ENCODE peak calls at places on chromosomes 13 and 19, in eight cellular contexts. One of them, this sample, is unnamed.

GRCh38 chr19:49327878-49328544 is 3.0 kb upstream of the SLC6A16 start:
- DNase-seq in AG04450: no peak
- DNase-seq in CD8-positive, alpha-beta memory T cell: no peak
- DNase-seq in GM03348: peak
- DNase-seq in T-helper 17 cell: no peak
- DNase-seq in germinal center: peak
- DNase-seq in thoracic aorta: no peak
- DNase-seq in NCI-H774: no peak
- DNase-seq in this sample: no peak

GRCh38 chr13:95624020-95624419 is 20.5 kb downstream of the DZIP1 start:
- DNase-seq in AG04450: no peak
- DNase-seq in CD8-positive, alpha-beta memory T cell: no peak
- DNase-seq in GM03348: peak
- DNase-seq in T-helper 17 cell: no peak
- DNase-seq in germinal center: peak
- DNase-seq in thoracic aorta: no peak
- DNase-seq in NCI-H774: no peak
- DNase-seq in this sample: no peak

GRCh38 chr13:113448545-113448884 is 4.8 kb downstream of the ADPRHL1 start:
- DNase-seq in AG04450: no peak
- DNase-seq in CD8-positive, alpha-beta memory T cell: no peak
- DNase-seq in GM03348: no peak
- DNase-seq in T-helper 17 cell: no peak
- DNase-seq in germinal center: no peak
- DNase-seq in thoracic aorta: no peak
- DNase-seq in NCI-H774: peak
- DNase-seq in this sample: no peak

GRCh38 chr19:33954686-33955085 is 158.0 kb downstream of the KCTD15 start:
- DNase-seq in AG04450: no peak
- DNase-seq in CD8-positive, alpha-beta memory T cell: no peak
- DNase-seq in GM03348: no peak
- DNase-seq in T-helper 17 cell: no peak
- DNase-seq in germinal center: no peak
- DNase-seq in thoracic aorta: no peak
- DNase-seq in NCI-H774: no peak
- DNase-seq in this sample: no peak

GRCh38 chr13:74026753-74027152 is 107.5 kb downstream of the KLF12 start:
- DNase-seq in AG04450: no peak
- DNase-seq in CD8-positive, alpha-beta memory T cell: peak
- DNase-seq in GM03348: no peak
- DNase-seq in T-helper 17 cell: peak
- DNase-seq in germinal center: peak
- DNase-seq in thoracic aorta: no peak
- DNase-seq in NCI-H774: no peak
- DNase-seq in this sample: no peak

GRCh38 chr13:35768126-35768525 is 291.6 kb upstream of the MAB21L1 start:
- DNase-seq in AG04450: no peak
- DNase-seq in CD8-positive, alpha-beta memory T cell: no peak
- DNase-seq in GM03348: no peak
- DNase-seq in T-helper 17 cell: no peak
- DNase-seq in germinal center: no peak
- DNase-seq in thoracic aorta: no peak
- DNase-seq in NCI-H774: no peak
- DNase-seq in this sample: no peak

GRCh38 chr19:19185853-19186728 is 5.9 kb downstream of the BORCS8 start:
- DNase-seq in AG04450: no peak
- DNase-seq in CD8-positive, alpha-beta memory T cell: peak
- DNase-seq in GM03348: peak
- DNase-seq in T-helper 17 cell: peak
- DNase-seq in germinal center: peak
- DNase-seq in thoracic aorta: no peak
- DNase-seq in NCI-H774: peak
- DNase-seq in this sample: no peak

GRCh38 chr13:25659091-25659502 is 287.3 kb downstream of the ATP8A2 start:
- DNase-seq in AG04450: no peak
- DNase-seq in CD8-positive, alpha-beta memory T cell: no peak
- DNase-seq in GM03348: no peak
- DNase-seq in T-helper 17 cell: no peak
- DNase-seq in germinal center: no peak
- DNase-seq in thoracic aorta: no peak
- DNase-seq in NCI-H774: peak
- DNase-seq in this sample: no peak

GRCh38 chr13:46354143-46355087 is 32.6 kb downstream of the RUBCNL start:
- DNase-seq in AG04450: peak
- DNase-seq in CD8-positive, alpha-beta memory T cell: no peak
- DNase-seq in GM03348: peak
- DNase-seq in T-helper 17 cell: no peak
- DNase-seq in germinal center: no peak
- DNase-seq in thoracic aorta: no peak
- DNase-seq in NCI-H774: no peak
- DNase-seq in this sample: no peak

GRCh38 chr13:110411316-110412105 is 104.4 kb downstream of the COL4A2 start:
- DNase-seq in AG04450: no peak
- DNase-seq in CD8-positive, alpha-beta memory T cell: no peak
- DNase-seq in GM03348: no peak
- DNase-seq in T-helper 17 cell: no peak
- DNase-seq in germinal center: no peak
- DNase-seq in thoracic aorta: no peak
- DNase-seq in NCI-H774: no peak
- DNase-seq in this sample: no peak

GRCh38 chr13:91346848-91347211 is 657 bp upstream of the MIR17HG start:
- DNase-seq in AG04450: no peak
- DNase-seq in CD8-positive, alpha-beta memory T cell: peak
- DNase-seq in GM03348: no peak
- DNase-seq in T-helper 17 cell: no peak
- DNase-seq in germinal center: peak
- DNase-seq in thoracic aorta: no peak
- DNase-seq in NCI-H774: no peak
- DNase-seq in this sample: no peak

GRCh38 chr19:49155005-49155826 is at the start of gene HRC:
- DNase-seq in AG04450: no peak
- DNase-seq in CD8-positive, alpha-beta memory T cell: no peak
- DNase-seq in GM03348: no peak
- DNase-seq in T-helper 17 cell: no peak
- DNase-seq in germinal center: no peak
- DNase-seq in thoracic aorta: no peak
- DNase-seq in NCI-H774: no peak
- DNase-seq in this sample: no peak

GRCh38 chr19:1549332-1549945 is 18.7 kb downstream of the MEX3D start:
- DNase-seq in AG04450: no peak
- DNase-seq in CD8-positive, alpha-beta memory T cell: no peak
- DNase-seq in GM03348: no peak
- DNase-seq in T-helper 17 cell: no peak
- DNase-seq in germinal center: no peak
- DNase-seq in thoracic aorta: no peak
- DNase-seq in NCI-H774: no peak
- DNase-seq in this sample: no peak

GRCh38 chr13:32838985-32839384 is 177.2 kb upstream of the KL start:
- DNase-seq in AG04450: no peak
- DNase-seq in CD8-positive, alpha-beta memory T cell: no peak
- DNase-seq in GM03348: no peak
- DNase-seq in T-helper 17 cell: no peak
- DNase-seq in germinal center: no peak
- DNase-seq in thoracic aorta: no peak
- DNase-seq in NCI-H774: peak
- DNase-seq in this sample: no peak

This sample was measured in T1000.